ENCODE peak calls at places on chromosomes 2 and 18, in seven cellular contexts. H is astrocyte; U is osteoblast; K is adrenal gland; I is H9; W is CD4-positive, CD25-positive, alpha-beta regulatory T cell; R is IMR-90. Z is an unnamed sample. For H3K9me3 and H3K4me1, the result is how much of the 10 kb centered on the place peaks cover.

GRCh38 chr18:62325806-62326645 is 916 bp downstream of the TNFRSF11A start:
- DNase-seq in H (peak), U (peak), K (no peak), I (no peak), W (peak), R (peak), Z (peak)

GRCh38 chr18:79882522-79883241 is 68.8 kb downstream of the SLC66A2 start:
- DNase-seq in H (no peak), U (peak), K (no peak), I (peak), W (no peak), R (no peak), Z (no peak)

GRCh38 chr2:30577151-30577550 is 130.1 kb downstream of the LCLAT1 start:
- DNase-seq in H (no peak), U (no peak), K (no peak), I (no peak), W (no peak), R (no peak), Z (no peak)

GRCh38 chr2:3613524-3613905 is 18.6 kb downstream of the COLEC11 start:
- DNase-seq in H (no peak), U (peak), K (no peak), I (no peak), W (no peak), R (no peak), Z (no peak)

GRCh38 chr2:16119741-16120140 is 179.4 kb downstream of the MYCN start:
- DNase-seq in H (no peak), U (no peak), K (no peak), I (no peak), W (no peak), R (no peak), Z (no peak)

GRCh38 chr2:198296665-198297308 is 492.4 kb downstream of the PLCL1 start:
- DNase-seq in H (peak), U (peak), K (peak), I (peak), W (peak), R (peak), Z (peak)

GRCh38 chr2:152037711-152038110 is 61.1 kb downstream of the CACNB4 start:
- DNase-seq in H (no peak), U (no peak), K (no peak), I (no peak), W (no peak), R (no peak), Z (no peak)

GRCh38 chr18:10524507-10525425 is 1.1 kb upstream of the NAPG start:
- DNase-seq in H (peak), U (peak), K (peak), I (no peak), W (no peak), R (peak), Z (peak)

GRCh38 chr2:8872821-8873432 is 35.5 kb upstream of the KIDINS220 start:
- DNase-seq in H (peak), U (peak), K (no peak), I (no peak), W (no peak), R (peak), Z (peak)

GRCh38 chr2:170843656-170844055 is 27.0 kb downstream of the GAD1 start:
- DNase-seq in H (peak), U (peak), K (no peak), I (no peak), W (no peak), R (peak), Z (no peak)

GRCh38 chr2:87401726-87402345 is 346.1 kb upstream of the PLGLB2 start:
- DNase-seq in H (no peak), U (no peak), K (no peak), I (no peak), W (no peak), R (no peak), Z (no peak)

GRCh38 chr2:87403893-87404175 is 344.1 kb upstream of the PLGLB2 start:
- DNase-seq in H (no peak), U (no peak), K (no peak), I (peak), W (no peak), R (no peak), Z (no peak)
- H3K9me3 ChIP-seq in H (under half), U (under half), K (under half), I (under half), W (under half), R (under half), Z (under half)

GRCh38 chr2:181780159-181781081 is 100.1 kb upstream of the NEUROD1 start:
- DNase-seq in H (peak), U (no peak), K (no peak), I (no peak), W (no peak), R (peak), Z (no peak)

GRCh38 chr2:181778621-181779195 is 98.4 kb upstream of the NEUROD1 start:
- DNase-seq in H (no peak), U (no peak), K (peak), I (no peak), W (no peak), R (peak), Z (no peak)

GRCh38 chr2:181781082-181781786 is 100.9 kb upstream of the NEUROD1 start:
- DNase-seq in H (no peak), U (no peak), K (no peak), I (peak), W (no peak), R (no peak), Z (no peak)

GRCh38 chr2:181777654-181778053 is 97.3 kb upstream of the NEUROD1 start:
- DNase-seq in H (no peak), U (no peak), K (no peak), I (no peak), W (no peak), R (no peak), Z (no peak)

DNA sequence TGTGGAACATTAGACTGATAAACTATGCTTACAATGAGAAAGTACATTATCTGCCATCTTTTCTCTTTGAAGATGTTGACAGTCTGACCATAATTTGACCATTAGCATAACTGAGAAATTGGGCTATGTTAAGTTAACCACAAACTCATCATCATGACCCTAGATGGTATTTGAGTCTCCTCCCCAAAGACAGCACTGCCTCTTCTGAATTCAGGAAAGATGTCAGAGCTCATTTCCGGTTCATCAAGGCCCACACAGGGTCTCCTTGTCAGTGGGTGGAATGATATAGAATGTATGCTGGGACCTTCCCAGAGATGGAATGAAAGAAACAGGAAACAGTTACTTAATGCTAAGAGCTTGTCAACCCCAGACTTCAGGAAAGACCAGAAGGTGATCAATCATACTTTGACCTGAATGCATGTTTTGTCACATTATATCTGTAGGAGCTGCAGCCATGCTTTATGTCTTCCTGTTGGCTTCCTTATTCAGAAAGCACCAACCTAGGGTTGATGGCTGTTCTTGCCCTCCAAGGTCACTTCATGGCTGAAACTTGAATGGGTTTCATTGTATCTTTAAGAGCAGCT is 99.1 kb upstream of the NEUROD1 start:
- DNase-seq in H (peak), U (no peak), K (no peak), I (no peak), W (no peak), R (no peak), Z (no peak)
- H3K4me1 ChIP-seq in H (under half), U (under half), K (under half), I (under half), W (under half), R (under half), Z (under half)

DNA sequence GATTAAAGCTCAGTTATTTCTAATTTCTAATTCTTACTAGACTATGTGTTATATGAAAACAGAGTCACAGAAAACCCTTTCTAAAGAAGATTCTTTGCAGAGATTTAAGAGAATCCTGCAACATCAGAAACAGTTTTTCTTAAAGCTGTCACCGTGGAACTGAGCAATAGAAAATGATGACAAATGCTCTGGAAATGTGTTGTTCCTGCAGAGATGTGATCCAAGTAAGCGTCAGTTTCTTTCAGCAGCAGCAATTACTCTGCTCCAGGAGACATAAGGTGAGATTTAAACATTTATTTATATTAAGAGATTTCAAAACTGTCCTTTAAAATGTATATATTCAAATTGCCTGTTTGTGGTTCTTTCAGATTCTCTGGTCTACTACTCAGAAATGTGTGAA is 350.5 kb upstream of the NETO1 start:
- DNase-seq in H (no peak), U (no peak), K (no peak), I (no peak), W (no peak), R (no peak), Z (no peak)
- H3K9me3 ChIP-seq in H (under half), U (under half), K (under half), I (under half), W (under half), R (under half), Z (under half)

GRCh38 chr2:68750592-68751396 is 16.2 kb downstream of the ARHGAP25 start:
- DNase-seq in H (no peak), U (no peak), K (no peak), I (peak), W (no peak), R (no peak), Z (no peak)
- H3K4me1 ChIP-seq in H (under half), U (under half), K (under half), I (under half), W (half or more), R (under half), Z (under half)